ENCODE peak calls at places on chromosomes 6 and 20, in four cellular contexts. One of them, this sample, is unnamed.

GRCh38 chr6:26017567-26017966 is 55.0 kb downstream of the TRIM38 start:
- DNase-seq in endodermal cell: peak; percentile 77
- DNase-seq in lower lobe of right lung: peak; percentile 61
- DNase-seq in hepatocyte: no peak
- DNase-seq in this sample: peak; percentile 87

GRCh38 chr6:44284119-44284518 is 13.9 kb downstream of the TMEM151B start:
- DNase-seq in hepatocyte: no peak
- DNase-seq in lower lobe of right lung: no peak
- DNase-seq in endodermal cell: no peak
- DNase-seq in this sample: no peak

GRCh38 chr20:33676121-33676520 is 1.9 kb upstream of the NECAB3 start:
- DNase-seq in endodermal cell: no peak
- DNase-seq in hepatocyte: no peak
- DNase-seq in lower lobe of right lung: no peak
- DNase-seq in this sample: no peak

GRCh38 chr6:20998748-20999448 is 464.6 kb downstream of the CDKAL1 start:
- DNase-seq in hepatocyte: no peak
- DNase-seq in lower lobe of right lung: no peak
- DNase-seq in endodermal cell: no peak
- DNase-seq in this sample: no peak

GRCh38 chr20:7505835-7506221 is 434.4 kb downstream of the HAO1 start:
- DNase-seq in lower lobe of right lung: no peak
- DNase-seq in endodermal cell: no peak
- DNase-seq in hepatocyte: no peak
- DNase-seq in this sample: no peak

GRCh38 chr6:160921095-160921494 is 70.5 kb upstream of the MAP3K4 start:
- DNase-seq in hepatocyte: no peak
- DNase-seq in lower lobe of right lung: no peak
- DNase-seq in endodermal cell: no peak
- DNase-seq in this sample: no peak

GRCh38 chr6:53651149-53651763 is 14.3 kb downstream of the KLHL31 start:
- DNase-seq in hepatocyte: peak; percentile 89
- DNase-seq in endodermal cell: peak; percentile 90
- DNase-seq in lower lobe of right lung: peak; percentile 50
- DNase-seq in this sample: no peak

GRCh38 chr6:151475653-151476523 is 17.9 kb upstream of the CCDC170 start:
- DNase-seq in endodermal cell: peak; percentile 72
- DNase-seq in lower lobe of right lung: peak; percentile 60
- DNase-seq in hepatocyte: peak; percentile 78
- DNase-seq in this sample: no peak

GRCh38 chr6:11750682-11751081 is 27.9 kb downstream of the ADTRP start:
- DNase-seq in hepatocyte: peak; percentile 64
- DNase-seq in endodermal cell: no peak
- DNase-seq in lower lobe of right lung: no peak
- DNase-seq in this sample: no peak

GRCh38 chr6:131660195-131660594 is 23.1 kb downstream of the ENPP3 start:
- DNase-seq in lower lobe of right lung: no peak
- DNase-seq in endodermal cell: no peak
- DNase-seq in hepatocyte: no peak
- DNase-seq in this sample: no peak

GRCh38 chr6:143962644-143962929 is 45.5 kb downstream of the PLAGL1 start:
- DNase-seq in endodermal cell: peak; percentile 75
- DNase-seq in lower lobe of right lung: no peak
- DNase-seq in hepatocyte: peak; percentile 52
- DNase-seq in this sample: no peak

GRCh38 chr6:46901747-46902362 is 19.9 kb downstream of the ADGRF5 start:
- DNase-seq in lower lobe of right lung: no peak
- DNase-seq in endodermal cell: no peak
- DNase-seq in hepatocyte: no peak
- DNase-seq in this sample: no peak

GRCh38 chr20:37734228-37734980 is 40.6 kb downstream of the CTNNBL1 start:
- DNase-seq in hepatocyte: no peak
- DNase-seq in lower lobe of right lung: no peak
- DNase-seq in endodermal cell: no peak
- DNase-seq in this sample: no peak

GRCh38 chr20:50686767-50687266 is 4.5 kb downstream of the RIPOR3 start:
- DNase-seq in hepatocyte: peak; percentile 43
- DNase-seq in endodermal cell: no peak
- DNase-seq in lower lobe of right lung: no peak
- DNase-seq in this sample: no peak

GRCh38 chr20:35502352-35502751 is 27.1 kb downstream of the C20orf173 start:
- DNase-seq in lower lobe of right lung: no peak
- DNase-seq in endodermal cell: no peak
- DNase-seq in hepatocyte: no peak
- DNase-seq in this sample: no peak

GRCh38 chr20:37728635-37728983 is 34.8 kb downstream of the CTNNBL1 start:
- DNase-seq in endodermal cell: no peak
- DNase-seq in hepatocyte: no peak
- DNase-seq in lower lobe of right lung: no peak
- DNase-seq in this sample: no peak

GRCh38 chr20:62710886-62711702 is 2.5 kb downstream of the NTSR1 start:
- DNase-seq in endodermal cell: no peak
- DNase-seq in hepatocyte: no peak
- DNase-seq in lower lobe of right lung: no peak
- DNase-seq in this sample: no peak

GRCh38 chr6:131258816-131259476 is 123.7 kb downstream of the AKAP7 start:
- DNase-seq in hepatocyte: peak; percentile 77
- DNase-seq in endodermal cell: peak; percentile 63
- DNase-seq in lower lobe of right lung: no peak
- DNase-seq in this sample: no peak

GRCh38 chr20:37564388-37565133 is 36.9 kb upstream of the BLCAP start:
- DNase-seq in hepatocyte: peak; percentile 76
- DNase-seq in endodermal cell: peak; percentile 91
- DNase-seq in lower lobe of right lung: peak; percentile 56
- DNase-seq in this sample: peak; percentile 55

GRCh38 chr20:51402201-51402600 is 140.3 kb downstream of the NFATC2 start:
- DNase-seq in lower lobe of right lung: no peak
- DNase-seq in endodermal cell: no peak
- DNase-seq in hepatocyte: no peak
- DNase-seq in this sample: no peak

GRCh38 chr6:163455553-163455952 is 41.0 kb downstream of the QKI start:
- DNase-seq in endodermal cell: no peak
- DNase-seq in hepatocyte: no peak
- DNase-seq in lower lobe of right lung: no peak
- DNase-seq in this sample: no peak

GRCh38 chr6:141165012-141165411 is 967.7 kb upstream of the GJE1 start:
- DNase-seq in lower lobe of right lung: no peak
- DNase-seq in endodermal cell: no peak
- DNase-seq in hepatocyte: peak; percentile 44
- DNase-seq in this sample: no peak

GRCh38 chr6:160337301-160337700 is 10.9 kb upstream of the SLC22A3 start:
- DNase-seq in endodermal cell: no peak
- DNase-seq in hepatocyte: no peak
- DNase-seq in lower lobe of right lung: no peak
- DNase-seq in this sample: no peak

GRCh38 chr6:97645757-97646156 is 362.7 kb upstream of the MMS22L start:
- DNase-seq in lower lobe of right lung: no peak
- DNase-seq in endodermal cell: no peak
- DNase-seq in hepatocyte: no peak
- DNase-seq in this sample: no peak

GRCh38 chr20:56429496-56429895 is 17.4 kb downstream of the CASS4 start:
- DNase-seq in hepatocyte: no peak
- DNase-seq in endodermal cell: no peak
- DNase-seq in lower lobe of right lung: no peak
- DNase-seq in this sample: no peak

GRCh38 chr20:57876163-57876562 is 166.3 kb upstream of the PMEPA1 start:
- DNase-seq in lower lobe of right lung: no peak
- DNase-seq in endodermal cell: no peak
- DNase-seq in hepatocyte: no peak
- DNase-seq in this sample: peak; percentile 23

GRCh38 chr20:57879437-57880115 is 169.8 kb upstream of the PMEPA1 start:
- DNase-seq in hepatocyte: no peak
- DNase-seq in endodermal cell: no peak
- DNase-seq in lower lobe of right lung: no peak
- DNase-seq in this sample: peak; percentile 51

GRCh38 chr20:57878803-57879424 is 169.1 kb upstream of the PMEPA1 start:
- DNase-seq in endodermal cell: no peak
- DNase-seq in hepatocyte: no peak
- DNase-seq in lower lobe of right lung: no peak
- DNase-seq in this sample: peak; percentile 42

GRCh38 chr20:57877131-57877784 is 167.4 kb upstream of the PMEPA1 start:
- DNase-seq in hepatocyte: no peak
- DNase-seq in endodermal cell: no peak
- DNase-seq in lower lobe of right lung: no peak
- DNase-seq in this sample: peak; percentile 16

GRCh38 chr20:57877995-57878394 is 168.2 kb upstream of the PMEPA1 start:
- DNase-seq in lower lobe of right lung: no peak
- DNase-seq in hepatocyte: no peak
- DNase-seq in endodermal cell: no peak
- DNase-seq in this sample: peak; percentile 34
- H3K4me3 ChIP-seq in lower lobe of right lung: no peak overlapping the region
- H3K4me3 ChIP-seq in hepatocyte: no peak overlapping the region
- H3K4me3 ChIP-seq in endodermal cell: no peak overlapping the region
- H3K4me3 ChIP-seq in this sample: no peak overlapping the region

GRCh38 chr6:157024745-157025144 is 247.6 kb downstream of the ARID1B start:
- DNase-seq in hepatocyte: no peak
- DNase-seq in lower lobe of right lung: no peak
- DNase-seq in endodermal cell: no peak
- DNase-seq in this sample: no peak

GRCh38 chr6:157021267-157022021 is 244.3 kb downstream of the ARID1B start:
- DNase-seq in hepatocyte: peak; percentile 94
- DNase-seq in endodermal cell: peak; percentile 94
- DNase-seq in lower lobe of right lung: peak; percentile 94
- DNase-seq in this sample: peak; percentile 90

GRCh38 chr6:157025459-157025858 is 248.3 kb downstream of the ARID1B start:
- DNase-seq in endodermal cell: no peak
- DNase-seq in lower lobe of right lung: no peak
- DNase-seq in hepatocyte: no peak
- DNase-seq in this sample: no peak

GRCh38 chr6:157022022-157022740 is 245.0 kb downstream of the ARID1B start:
- DNase-seq in hepatocyte: peak; percentile 95
- DNase-seq in lower lobe of right lung: peak; percentile 91
- DNase-seq in endodermal cell: peak; percentile 95
- DNase-seq in this sample: peak; percentile 94

DNA sequence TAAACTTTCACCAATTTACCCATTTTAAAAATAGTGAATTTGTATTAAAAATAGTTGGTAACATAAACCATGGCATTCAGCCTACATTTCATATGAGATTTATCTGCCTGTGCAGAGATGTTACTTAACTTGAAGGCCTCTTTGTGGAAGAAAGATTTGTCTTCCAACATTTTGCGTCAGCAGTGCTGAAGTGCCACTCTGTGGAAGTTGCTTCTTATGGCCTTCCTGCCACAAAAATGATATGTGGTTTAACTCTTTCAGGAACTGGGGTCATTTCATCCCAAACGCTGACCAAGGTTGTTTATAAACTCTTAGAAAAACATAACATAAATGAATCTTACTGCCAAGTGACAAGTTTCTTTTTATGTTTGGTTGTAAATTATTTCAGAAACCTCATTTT is 246.8 kb downstream of the ARID1B start:
- DNase-seq in hepatocyte: no peak
- DNase-seq in endodermal cell: no peak
- DNase-seq in lower lobe of right lung: no peak
- DNase-seq in this sample: no peak
- H3K27ac ChIP-seq in hepatocyte: peak overlapping the region; percentile 11
- H3K27ac ChIP-seq in endodermal cell: no peak overlapping the region
- H3K27ac ChIP-seq in lower lobe of right lung: peak overlapping the region; percentile 7
- H3K27ac ChIP-seq in this sample: no peak overlapping the region

GRCh38 chr20:2171266-2171790 is 69.7 kb downstream of the STK35 start:
- DNase-seq in endodermal cell: no peak
- DNase-seq in lower lobe of right lung: no peak
- DNase-seq in hepatocyte: no peak
- DNase-seq in this sample: no peak

GRCh38 chr20:2169456-2170088 is 67.9 kb downstream of the STK35 start:
- DNase-seq in endodermal cell: no peak
- DNase-seq in lower lobe of right lung: no peak
- DNase-seq in hepatocyte: no peak
- DNase-seq in this sample: no peak

GRCh38 chr20:2173186-2173585 is 71.6 kb downstream of the STK35 start:
- DNase-seq in endodermal cell: no peak
- DNase-seq in hepatocyte: no peak
- DNase-seq in lower lobe of right lung: no peak
- DNase-seq in this sample: no peak

GRCh38 chr20:2174067-2174466 is 72.4 kb downstream of the STK35 start:
- DNase-seq in lower lobe of right lung: no peak
- DNase-seq in hepatocyte: no peak
- DNase-seq in endodermal cell: no peak
- DNase-seq in this sample: no peak

GRCh38 chr20:2172305-2173175 is 70.9 kb downstream of the STK35 start:
- DNase-seq in hepatocyte: peak; percentile 81
- DNase-seq in endodermal cell: peak; percentile 88
- DNase-seq in lower lobe of right lung: peak; percentile 76
- DNase-seq in this sample: peak; percentile 90
- H3K4me3 ChIP-seq in hepatocyte: no peak overlapping the region
- H3K4me3 ChIP-seq in endodermal cell: no peak overlapping the region
- H3K4me3 ChIP-seq in lower lobe of right lung: no peak overlapping the region
- H3K4me3 ChIP-seq in this sample: no peak overlapping the region

GRCh38 chr20:44028341-44028715 is 113.7 kb downstream of the TOX2 start:
- DNase-seq in endodermal cell: no peak
- DNase-seq in lower lobe of right lung: no peak
- DNase-seq in hepatocyte: no peak
- DNase-seq in this sample: peak; percentile 28

GRCh38 chr20:44025756-44026155 is 111.1 kb downstream of the TOX2 start:
- DNase-seq in lower lobe of right lung: no peak
- DNase-seq in hepatocyte: no peak
- DNase-seq in endodermal cell: no peak
- DNase-seq in this sample: no peak

GRCh38 chr20:44027686-44028340 is 113.2 kb downstream of the TOX2 start:
- DNase-seq in hepatocyte: no peak
- DNase-seq in endodermal cell: no peak
- DNase-seq in lower lobe of right lung: no peak
- DNase-seq in this sample: peak; percentile 28

GRCh38 chr20:44028868-44029847 is 114.5 kb downstream of the TOX2 start:
- DNase-seq in endodermal cell: no peak
- DNase-seq in hepatocyte: no peak
- DNase-seq in lower lobe of right lung: no peak
- DNase-seq in this sample: peak; percentile 50

GRCh38 chr20:44026932-44027685 is 112.5 kb downstream of the TOX2 start:
- DNase-seq in endodermal cell: no peak
- DNase-seq in lower lobe of right lung: no peak
- DNase-seq in hepatocyte: no peak
- DNase-seq in this sample: peak; percentile 50
- H3K27ac ChIP-seq in endodermal cell: no peak overlapping the region
- H3K27ac ChIP-seq in lower lobe of right lung: no peak overlapping the region
- H3K27ac ChIP-seq in hepatocyte: no peak overlapping the region
- H3K27ac ChIP-seq in this sample: no peak overlapping the region

DNA sequence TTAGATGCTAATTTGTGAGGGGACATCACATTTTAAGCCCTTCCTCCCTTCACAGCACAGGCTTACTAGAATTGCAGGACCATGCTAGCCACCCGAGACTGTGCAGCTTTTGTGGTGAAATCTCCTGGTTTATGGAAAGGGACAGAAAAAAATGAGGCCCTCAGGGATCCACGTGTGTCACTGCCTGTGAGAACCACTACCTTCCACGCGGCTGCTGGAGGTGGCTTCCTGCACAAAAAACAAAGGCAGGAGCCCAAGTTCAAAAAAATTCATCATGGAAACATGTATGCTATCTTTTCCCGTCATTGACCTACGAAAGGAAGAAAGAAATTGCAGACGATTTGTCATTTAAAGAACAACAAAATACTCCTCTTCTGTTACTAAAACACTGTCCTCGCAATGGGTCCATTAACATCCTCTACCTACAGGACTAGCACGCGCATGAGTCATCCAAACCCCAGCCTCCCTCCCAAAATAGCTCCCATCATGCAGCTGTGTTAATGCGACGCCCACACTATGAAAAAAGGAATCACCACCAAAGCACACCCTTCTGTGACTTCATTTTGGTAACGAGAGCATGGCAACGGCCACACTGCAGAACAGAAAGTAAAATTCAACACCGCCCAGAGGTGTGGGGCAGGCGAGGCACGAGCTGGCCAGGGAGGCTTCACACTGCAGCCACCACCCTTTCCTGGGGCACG is 45.7 kb downstream of the RAMACL start:
- DNase-seq in lower lobe of right lung: peak; percentile 53
- DNase-seq in endodermal cell: no peak
- DNase-seq in hepatocyte: no peak
- DNase-seq in this sample: no peak
- H3K4me3 ChIP-seq in lower lobe of right lung: peak overlapping the region; percentile 27
- H3K4me3 ChIP-seq in endodermal cell: no peak overlapping the region
- H3K4me3 ChIP-seq in hepatocyte: no peak overlapping the region
- H3K4me3 ChIP-seq in this sample: peak overlapping the region; percentile 24

This sample was measured in right atrium auricular region.